ENCODE peak calls at places on chromosomes 16 and 17, in seven cellular contexts. P is CD4-positive, alpha-beta T cell; T is NCI-H1417; S is dermis microvascular lymphatic vessel endothelial cell; Q is SJSA1; F is activated naive CD8-positive, alpha-beta T cell treated with anti-CD3 and anti-CD28 coated beads for 36 hours; G is activated naive CD4-positive, alpha-beta T cell treated with anti-CD3 and anti-CD28 coated beads, Interleukin-2, amount 50 U/mL, for 72 hours. I is an unnamed sample.

GRCh38 chr16:35525979-35526590 is 2066.7 kb downstream of the TP53TG3F start:
- DNase-seq in P (no peak), T (peak), S (no peak), Q (no peak), F (no peak), G (no peak), I (no peak)

GRCh38 chr16:82888616-82889015 is 261.8 kb downstream of the CDH13 start:
- DNase-seq in P (no peak), T (peak), S (no peak), Q (no peak), F (no peak), G (no peak), I (no peak)

GRCh38 chr17:64661731-64661980 is 451 bp downstream of the SMURF2 start:
- DNase-seq in P (no peak), T (no peak), S (peak), Q (peak), F (no peak), G (no peak), I (no peak)

GRCh38 chr16:49725651-49726050 is 130.3 kb downstream of the ZNF423 start:
- DNase-seq in P (no peak), T (no peak), S (no peak), Q (no peak), F (no peak), G (no peak), I (no peak)

GRCh38 chr17:4492762-4493561 is 5.7 kb upstream of the SPNS2 start:
- DNase-seq in P (peak), T (peak), S (peak), Q (no peak), F (no peak), G (peak), I (peak)

GRCh38 chr17:1055751-1056645 is 59.1 kb downstream of the TIMM22 start:
- DNase-seq in P (peak), T (peak), S (peak), Q (peak), F (peak), G (peak), I (peak)

GRCh38 chr17:69287168-69287567 is 39.8 kb downstream of the ABCA5 start:
- DNase-seq in P (no peak), T (no peak), S (no peak), Q (no peak), F (no peak), G (no peak), I (no peak)

GRCh38 chr17:2837147-2837561 is 40.9 kb downstream of the RAP1GAP2 start:
- DNase-seq in P (peak), T (no peak), S (no peak), Q (no peak), F (peak), G (peak), I (peak)

GRCh38 chr16:85759631-85760419 is 8.9 kb upstream of the C16orf74 start:
- DNase-seq in P (peak), T (no peak), S (peak), Q (no peak), F (no peak), G (peak), I (peak)

GRCh38 chr17:309361-309888 is 43.2 kb downstream of the RPH3AL start:
- DNase-seq in P (no peak), T (no peak), S (peak), Q (no peak), F (peak), G (peak), I (no peak)

GRCh38 chr16:71402674-71403073 is 39.2 kb downstream of the TLE7 start:
- DNase-seq in P (no peak), T (no peak), S (no peak), Q (no peak), F (no peak), G (no peak), I (no peak)

GRCh38 chr17:34095101-34095500 is 160.0 kb upstream of the CCL2 start:
- DNase-seq in P (no peak), T (no peak), S (no peak), Q (no peak), F (no peak), G (no peak), I (no peak)

GRCh38 chr17:6290488-6291196 is 144.3 kb downstream of the AIPL1 start:
- DNase-seq in P (no peak), T (no peak), S (no peak), Q (no peak), F (no peak), G (no peak), I (no peak)

GRCh38 chr17:80263253-80264047 is 2.8 kb downstream of the RNF213 start:
- DNase-seq in P (peak), T (peak), S (peak), Q (peak), F (peak), G (peak), I (peak)

GRCh38 chr17:29617125-29617480 is 5.6 kb downstream of the CORO6 start:
- DNase-seq in P (peak), T (peak), S (peak), Q (peak), F (peak), G (peak), I (peak)

GRCh38 chr17:41008811-41009210 is at the start of gene KRTAP3-1:
- DNase-seq in P (no peak), T (peak), S (no peak), Q (no peak), F (no peak), G (no peak), I (no peak)

GRCh38 chr17:78089557-78090281 is 38.8 kb downstream of the TMC6 start:
- DNase-seq in P (no peak), T (no peak), S (no peak), Q (no peak), F (no peak), G (no peak), I (no peak)

GRCh38 chr16:66524601-66525164 is 25.2 kb downstream of the TK2 start:
- DNase-seq in P (no peak), T (no peak), S (no peak), Q (peak), F (peak), G (no peak), I (peak)

GRCh38 chr16:85436207-85436606 is 176.9 kb upstream of the GSE1 start:
- DNase-seq in P (no peak), T (no peak), S (no peak), Q (no peak), F (no peak), G (no peak), I (no peak)

GRCh38 chr17:19978206-19978802 is 676 bp upstream of the AKAP10 start:
- DNase-seq in P (peak), T (peak), S (no peak), Q (no peak), F (peak), G (peak), I (peak)

GRCh38 chr16:50684823-50685455 is 3.8 kb upstream of the SNX20 start:
- DNase-seq in P (no peak), T (no peak), S (no peak), Q (no peak), F (peak), G (no peak), I (no peak)

GRCh38 chr16:8795096-8795495 is 2.3 kb downstream of the TMEM186 start:
- DNase-seq in P (no peak), T (no peak), S (no peak), Q (no peak), F (no peak), G (no peak), I (no peak)

GRCh38 chr16:85704011-85704410 is 15.3 kb upstream of the GINS2 start:
- DNase-seq in P (no peak), T (no peak), S (no peak), Q (no peak), F (no peak), G (no peak), I (no peak)

GRCh38 chr17:2912754-2913153 is 116.5 kb downstream of the RAP1GAP2 start:
- DNase-seq in P (no peak), T (no peak), S (no peak), Q (no peak), F (no peak), G (no peak), I (no peak)

GRCh38 chr17:39638317-39638716 is 1.4 kb downstream of the STARD3 start:
- DNase-seq in P (no peak), T (no peak), S (no peak), Q (no peak), F (no peak), G (no peak), I (no peak)

GRCh38 chr17:41352597-41353366 is 2.2 kb upstream of the KRT33A start:
- DNase-seq in P (no peak), T (no peak), S (no peak), Q (no peak), F (no peak), G (no peak), I (no peak)

GRCh38 chr16:19223235-19223847 is 55.3 kb downstream of the SYT17 start:
- DNase-seq in P (no peak), T (peak), S (peak), Q (no peak), F (peak), G (peak), I (peak)

GRCh38 chr17:36851230-36851629 is 86.0 kb upstream of the LHX1 start:
- DNase-seq in P (no peak), T (no peak), S (peak), Q (peak), F (no peak), G (no peak), I (no peak)

GRCh38 chr17:77466140-77466539 is 325.4 kb downstream of the SEC14L1 start:
- DNase-seq in P (no peak), T (no peak), S (no peak), Q (no peak), F (no peak), G (no peak), I (no peak)

GRCh38 chr17:7384489-7385081 is 3.7 kb downstream of the TNK1 start:
- DNase-seq in P (no peak), T (no peak), S (no peak), Q (no peak), F (no peak), G (no peak), I (no peak)

GRCh38 chr16:51880776-51881175 is 666.2 kb downstream of the TOX3 start:
- DNase-seq in P (no peak), T (no peak), S (peak), Q (peak), F (no peak), G (no peak), I (no peak)

GRCh38 chr16:23124315-23124714 is 24.9 kb downstream of the USP31 start:
- DNase-seq in P (no peak), T (no peak), S (peak), Q (peak), F (no peak), G (no peak), I (no peak)

GRCh38 chr16:87555647-87556046 is 46.7 kb upstream of the JPH3 start:
- DNase-seq in P (no peak), T (no peak), S (no peak), Q (no peak), F (no peak), G (no peak), I (no peak)